ENCODE peak calls at places on chromosome 7, in eight cellular contexts. B, P, A, O, Z, G, Q and X are unnamed samples.

GRCh38 chr7:13265271-13265670 is 577.8 kb downstream of the ARL4A start:
- DNase-seq in O (no peak), P (no peak), Q (no peak), Z (no peak), G (no peak), A (no peak), B (no peak), X (no peak)

GRCh38 chr7:92404170-92404614 is 43.1 kb upstream of the GATAD1 start:
- DNase-seq in G (peak), A (no peak), Z (no peak), B (no peak), O (no peak), P (no peak), Q (no peak), X (no peak)

GRCh38 chr7:92836489-92837213 is at the start of gene CDK6:
- DNase-seq in O (peak), A (no peak), P (peak), G (no peak), B (peak), Q (peak), Z (no peak), X (peak)

GRCh38 chr7:157693521-157694388 is 357.0 kb downstream of the DNAJB6 start:
- DNase-seq in A (no peak), Q (no peak), P (no peak), O (peak), G (no peak), Z (no peak), B (no peak), X (no peak)

GRCh38 chr7:17506090-17506489 is 207.6 kb downstream of the AHR start:
- DNase-seq in B (no peak), G (no peak), P (peak), A (peak), O (no peak), Q (peak), Z (no peak), X (no peak)

GRCh38 chr7:143416565-143417149 is 8.0 kb upstream of the EPHA1 start:
- DNase-seq in G (peak), Q (peak), Z (peak), O (no peak), B (peak), P (peak), A (peak), X (peak)

GRCh38 chr7:156000601-156001396 is 188.5 kb upstream of the SHH start:
- DNase-seq in A (no peak), B (no peak), P (no peak), G (no peak), Q (no peak), O (peak), Z (no peak), X (no peak)

GRCh38 chr7:140904081-140904480 is 20.6 kb downstream of the BRAF start:
- DNase-seq in A (no peak), Q (no peak), G (no peak), Z (no peak), B (no peak), O (no peak), P (peak), X (no peak)

GRCh38 chr7:148819697-148820332 is 64.3 kb downstream of the EZH2 start:
- DNase-seq in B (no peak), O (no peak), Z (no peak), G (no peak), Q (peak), P (peak), A (no peak), X (peak)

GRCh38 chr7:13945670-13946069 is 43.8 kb downstream of the ETV1 start:
- DNase-seq in G (no peak), A (peak), P (peak), B (no peak), Q (peak), O (no peak), Z (no peak), X (no peak)

GRCh38 chr7:81002471-81002870 is 83.6 kb upstream of the SEMA3C start:
- DNase-seq in B (no peak), Z (no peak), A (no peak), Q (peak), O (no peak), G (no peak), P (no peak), X (no peak)

GRCh38 chr7:20542594-20542993 is 72.9 kb upstream of the ABCB5 start:
- DNase-seq in P (peak), G (no peak), Z (no peak), O (peak), A (no peak), Q (peak), B (no peak), X (no peak)

GRCh38 chr7:127383123-127383835 is 9.2 kb downstream of the ZNF800 start:
- DNase-seq in Z (no peak), O (no peak), A (no peak), G (peak), P (peak), B (no peak), Q (peak), X (no peak)

GRCh38 chr7:1523208-1523607 is 7.3 kb upstream of the MAFK start:
- DNase-seq in O (peak), A (no peak), B (no peak), P (no peak), Z (no peak), G (no peak), Q (no peak), X (no peak)

GRCh38 chr7:91565499-91566331 is 301.5 kb downstream of the FZD1 start:
- DNase-seq in O (no peak), Q (peak), P (peak), Z (no peak), A (peak), G (no peak), B (no peak), X (no peak)

GRCh38 chr7:80392229-80393169 is 119.4 kb downstream of the GNAT3 start:
- DNase-seq in Z (peak), P (peak), G (peak), O (no peak), A (peak), B (no peak), Q (peak), X (no peak)

GRCh38 chr7:66143876-66144332 is 29.3 kb downstream of the CRCP start:
- DNase-seq in O (no peak), G (no peak), Z (no peak), A (no peak), P (no peak), Q (no peak), B (no peak), X (no peak)

GRCh38 chr7:132022188-132022587 is 465.8 kb upstream of the PODXL start:
- DNase-seq in A (no peak), B (no peak), Z (no peak), O (no peak), Q (no peak), G (no peak), P (no peak), X (no peak)

GRCh38 chr7:47361746-47362215 is 220.1 kb downstream of the TNS3 start:
- DNase-seq in G (no peak), O (no peak), Z (peak), P (peak), Q (peak), B (no peak), A (no peak), X (peak)

GRCh38 chr7:104126411-104126841 is 81.4 kb downstream of the ORC5 start:
- DNase-seq in G (no peak), A (peak), O (no peak), P (peak), Q (no peak), B (no peak), Z (no peak), X (no peak)

GRCh38 chr7:130896898-130897514 is 163.0 kb upstream of the KLF14 start:
- DNase-seq in P (peak), A (peak), G (peak), Z (peak), B (peak), Q (peak), O (peak), X (no peak)

GRCh38 chr7:16747095-16747494 is 6.5 kb upstream of the TSPAN13 start:
- DNase-seq in B (no peak), G (no peak), Q (peak), P (no peak), O (no peak), A (no peak), Z (no peak), X (no peak)

GRCh38 chr7:128141683-128142195 is 99.3 kb upstream of the LEP start:
- DNase-seq in Q (no peak), G (no peak), Z (no peak), P (no peak), A (no peak), B (no peak), O (no peak), X (no peak)

GRCh38 chr7:40530292-40530691 is 395.5 kb downstream of the SUGCT start:
- DNase-seq in B (no peak), A (no peak), G (no peak), Q (no peak), Z (no peak), P (peak), O (no peak), X (no peak)

GRCh38 chr7:1928555-1929348 is 258.7 kb downstream of the ELFN1 start:
- DNase-seq in P (no peak), B (no peak), G (no peak), Z (no peak), Q (no peak), O (peak), A (peak), X (no peak)

GRCh38 chr7:117269895-117270294 is 53.0 kb downstream of the WNT2 start:
- DNase-seq in P (peak), B (no peak), G (no peak), A (no peak), O (no peak), Z (no peak), Q (peak), X (no peak)

GRCh38 chr7:91894781-91895480 is 14.4 kb upstream of the MTERF1 start:
- DNase-seq in B (no peak), A (no peak), Z (no peak), G (no peak), Q (peak), P (no peak), O (no peak), X (no peak)

GRCh38 chr7:128201067-128201689 is 39.9 kb upstream of the LEP start:
- DNase-seq in Q (no peak), P (no peak), O (no peak), B (peak), Z (no peak), A (no peak), G (no peak), X (no peak)

GRCh38 chr7:137936509-137937201 is 65.2 kb downstream of the CREB3L2 start:
- DNase-seq in A (no peak), P (no peak), Q (no peak), G (no peak), Z (no peak), B (no peak), O (peak), X (no peak)

GRCh38 chr7:151060113-151060415 is 675 bp downstream of the SLC4A2 start:
- DNase-seq in Z (no peak), P (no peak), G (no peak), A (no peak), O (no peak), Q (no peak), B (no peak), X (no peak)

GRCh38 chr7:29467193-29467592 is 96.4 kb upstream of the PRR15 start:
- DNase-seq in P (no peak), Q (no peak), G (no peak), O (no peak), B (no peak), Z (no peak), A (no peak), X (no peak)

GRCh38 chr7:92717982-92718716 is 118.2 kb downstream of the CDK6 start:
- DNase-seq in B (no peak), Q (peak), G (peak), P (peak), O (peak), Z (no peak), A (peak), X (no peak)

GRCh38 chr7:111741811-111742240 is 179.5 kb upstream of the IMMP2L start:
- DNase-seq in Z (peak), Q (peak), B (peak), G (peak), P (peak), A (peak), O (no peak), X (peak)

GRCh38 chr7:17770710-17771375 is 169.5 kb downstream of the SNX13 start:
- DNase-seq in A (no peak), B (no peak), P (no peak), Z (no peak), Q (no peak), O (no peak), G (peak), X (no peak)

GRCh38 chr7:70317356-70317755 is 719.1 kb downstream of the AUTS2 start:
- DNase-seq in B (no peak), A (no peak), Q (peak), O (no peak), Z (no peak), P (peak), G (no peak), X (no peak)